ENCODE peak calls at places on chromosomes 1 and 21, in nine cellular contexts. H is retinal pigment epithelial cell; G is NCI-H2171; S is HFFc6; C is uterus; W is activated CD4-positive, alpha-beta T cell treated with anti-CD3 and anti-CD28 coated beads, Interleukin-2, amount 10 ng/mL, durations not matched to agents 7 days and 5 days; A is BJ; D is NCI-H1092; M is activated CD8-positive, alpha-beta T cell treated with anti-CD3 and anti-CD28 coated beads, Interleukin-2, amount 10 ng/mL, durations not matched to agents 7 days and 5 days. J is an unnamed sample.

GRCh38 chr1:100609849-100610248 is 71.9 kb downstream of the GPR88 start:
- DNase-seq in H (no peak), G (no peak), S (no peak), C (no peak), W (no peak), A (no peak), D (no peak), M (no peak), J (no peak)

GRCh38 chr1:1344672-1345361 is 4.4 kb downstream of the DVL1 start:
- DNase-seq in H (no peak), G (no peak), S (peak; percentile 87), C (no peak), W (no peak), A (no peak), D (no peak), M (no peak), J (no peak)

GRCh38 chr1:75855734-75856133 is 59.1 kb downstream of the MSH4 start:
- DNase-seq in H (no peak), G (no peak), S (no peak), C (no peak), W (no peak), A (no peak), D (no peak), M (no peak), J (no peak)

GRCh38 chr21:19640964-19641363 is 1237.4 kb upstream of the TMPRSS15 start:
- DNase-seq in H (no peak), G (no peak), S (no peak), C (no peak), W (no peak), A (no peak), D (no peak), M (no peak), J (no peak)

GRCh38 chr1:176466514-176466913 is 3.5 kb downstream of the PAPPA2 start:
- DNase-seq in H (peak; percentile 4), G (no peak), S (no peak), C (no peak), W (no peak), A (no peak), D (peak; percentile 3), M (no peak), J (no peak)

GRCh38 chr1:75487399-75487798 is 123.5 kb downstream of the SLC44A5 start:
- DNase-seq in H (no peak), G (no peak), S (no peak), C (no peak), W (no peak), A (no peak), D (no peak), M (no peak), J (no peak)

GRCh38 chr1:176559474-176560390 is 96.8 kb downstream of the PAPPA2 start:
- DNase-seq in H (peak; percentile 13), G (no peak), S (peak; percentile 19), C (peak; percentile 46), W (peak; percentile 28), A (no peak), D (peak; percentile 74), M (peak; percentile 36), J (peak; percentile 51)

GRCh38 chr1:117735045-117735992 is 129.5 kb downstream of the TENT5C start:
- DNase-seq in H (no peak), G (no peak), S (peak; percentile 53), C (no peak), W (peak; percentile 66), A (peak; percentile 18), D (no peak), M (peak; percentile 58), J (no peak)

GRCh38 chr21:44875341-44875740 is 1.9 kb upstream of the PTTG1IP start:
- DNase-seq in H (no peak), G (no peak), S (peak; percentile 41), C (no peak), W (peak; percentile 48), A (no peak), D (no peak), M (peak; percentile 52), J (no peak)

GRCh38 chr21:36744560-36745231 is 45.8 kb downstream of the SIM2 start:
- DNase-seq in H (no peak), G (no peak), S (no peak), C (no peak), W (no peak), A (no peak), D (peak; percentile 90), M (no peak), J (no peak)

GRCh38 chr1:157671895-157672294 is 28.7 kb downstream of the FCRL3 start:
- DNase-seq in H (no peak), G (no peak), S (no peak), C (no peak), W (no peak), A (no peak), D (no peak), M (no peak), J (no peak)

GRCh38 chr1:9231648-9232332 is 2.8 kb upstream of the H6PD start:
- DNase-seq in H (no peak), G (no peak), S (peak; percentile 57), C (no peak), W (no peak), A (no peak), D (no peak), M (no peak), J (no peak)

GRCh38 chr1:44609768-44610526 is 64.3 kb downstream of the TMEM53 start:
- DNase-seq in H (no peak), G (no peak), S (no peak), C (no peak), W (no peak), A (no peak), D (no peak), M (no peak), J (no peak)

GRCh38 chr1:168739908-168740307 is 10.9 kb upstream of the DPT start:
- DNase-seq in H (no peak), G (no peak), S (no peak), C (no peak), W (no peak), A (no peak), D (no peak), M (no peak), J (no peak)

GRCh38 chr1:117087686-117088085 is 27.6 kb downstream of the TTF2 start:
- DNase-seq in H (no peak), G (no peak), S (no peak), C (no peak), W (no peak), A (no peak), D (no peak), M (no peak), J (no peak)

GRCh38 chr1:5744342-5744741 is 247.9 kb downstream of the NPHP4 start:
- DNase-seq in H (no peak), G (no peak), S (no peak), C (no peak), W (no peak), A (no peak), D (no peak), M (no peak), J (no peak)

GRCh38 chr1:84753516-84754375 is 63.5 kb upstream of the SSX2IP start:
- DNase-seq in H (no peak), G (peak; percentile 70), S (peak; percentile 62), C (peak; percentile 75), W (peak; percentile 80), A (no peak), D (peak; percentile 27), M (peak; percentile 80), J (peak; percentile 72)